ENCODE peak calls at places on chromosomes 11 and 22, in five cellular contexts. V is OCI-LY7, K is kidney, N is stomach, H is aorta. D is an unnamed sample.
A peak's percentile ranks its signal among the peaks of the same experiment; 100 is the strongest.

GRCh38 chr11:96306933-96307747 is 35.9 kb downstream of the MAML2 start:
- DNase-seq in K (peak; percentile 72), H (peak; percentile 80), V (no peak), N (peak; percentile 90), D (no peak)

GRCh38 chr11:95138448-95138847 is 48.8 kb downstream of the ENDOD1 start:
- DNase-seq in V (peak; percentile 64), N (no peak), H (no peak), K (no peak), D (no peak)

GRCh38 chr11:73265278-73265810 is 6.8 kb upstream of the P2RY6 start:
- DNase-seq in K (no peak), H (peak; percentile 30), V (no peak), N (peak; percentile 2), D (no peak)

GRCh38 chr11:77501748-77502147 is 27.9 kb upstream of the PAK1 start:
- DNase-seq in K (no peak), V (no peak), N (no peak), H (no peak), D (no peak)

GRCh38 chr11:108226036-108226435 is 3.2 kb downstream of the ATM start:
- DNase-seq in V (no peak), K (no peak), H (no peak), N (no peak), D (no peak)

GRCh38 chr11:29208117-29208516 is 808.7 kb downstream of the KCNA4 start:
- DNase-seq in H (no peak), V (no peak), K (no peak), N (no peak), D (no peak)

GRCh38 chr11:110524227-110524626 is 94.5 kb downstream of the FDX1 start:
- DNase-seq in V (no peak), H (no peak), N (no peak), K (no peak), D (no peak)

GRCh38 chr11:7319501-7319900 is 67.8 kb downstream of the SYT9 start:
- DNase-seq in V (no peak), N (no peak), H (no peak), K (no peak), D (no peak)

GRCh38 chr11:14137282-14137681 is 174.8 kb downstream of the SPON1 start:
- DNase-seq in K (no peak), V (no peak), H (no peak), N (no peak), D (no peak)

GRCh38 chr11:113046866-113047265 is 85.6 kb downstream of the NCAM1 start:
- DNase-seq in H (no peak), N (no peak), V (no peak), K (no peak), D (no peak)

GRCh38 chr11:96708469-96708868 is 318.7 kb downstream of the JRKL start:
- DNase-seq in V (no peak), N (no peak), H (no peak), K (no peak), D (no peak)

GRCh38 chr11:67355794-67356550 is 2.6 kb upstream of the POLD4 start:
- DNase-seq in V (peak; percentile 60), H (no peak), K (no peak), N (no peak), D (no peak)

GRCh38 chr11:67352546-67353316 is 615 bp downstream of the POLD4 start:
- DNase-seq in N (peak; percentile 59), V (peak; percentile 89), H (peak; percentile 83), K (peak; percentile 90), D (peak; percentile 61)

GRCh38 chr11:67353317-67354313 is at the start of gene POLD4:
- DNase-seq in H (peak; percentile 99), K (peak; percentile 99), N (peak; percentile 99), V (peak; percentile 99), D (peak; percentile 99)

GRCh38 chr11:67355023-67355793 is 1.9 kb upstream of the POLD4 start:
- DNase-seq in N (no peak), V (no peak), H (no peak), K (no peak), D (no peak)

GRCh38 chr11:67354314-67355022 is 1.1 kb upstream of the POLD4 start:
- DNase-seq in K (peak; percentile 90), H (peak; percentile 91), V (no peak), N (peak; percentile 68), D (peak; percentile 80)
- H3K27ac ChIP-seq in K (peak overlapping the region; percentile 100), H (peak overlapping the region; percentile 88), V (peak overlapping the region; percentile 93), N (peak overlapping the region; percentile 100), D (peak overlapping the region; percentile 99)

GRCh38 chr22:42500164-42500835 is 19.3 kb downstream of the RRP7A start:
- DNase-seq in V (peak; percentile 90), K (peak; percentile 96), N (peak; percentile 89), H (peak; percentile 93), D (peak; percentile 82)

GRCh38 chr22:42500836-42501179 is 18.8 kb downstream of the RRP7A start:
- DNase-seq in H (peak; percentile 81), V (no peak), K (no peak), N (no peak), D (no peak)
- H3K27ac ChIP-seq in H (no peak overlapping the region), V (no peak overlapping the region), K (peak overlapping the region; percentile 75), N (peak overlapping the region; percentile 74), D (no peak overlapping the region)

DNA sequence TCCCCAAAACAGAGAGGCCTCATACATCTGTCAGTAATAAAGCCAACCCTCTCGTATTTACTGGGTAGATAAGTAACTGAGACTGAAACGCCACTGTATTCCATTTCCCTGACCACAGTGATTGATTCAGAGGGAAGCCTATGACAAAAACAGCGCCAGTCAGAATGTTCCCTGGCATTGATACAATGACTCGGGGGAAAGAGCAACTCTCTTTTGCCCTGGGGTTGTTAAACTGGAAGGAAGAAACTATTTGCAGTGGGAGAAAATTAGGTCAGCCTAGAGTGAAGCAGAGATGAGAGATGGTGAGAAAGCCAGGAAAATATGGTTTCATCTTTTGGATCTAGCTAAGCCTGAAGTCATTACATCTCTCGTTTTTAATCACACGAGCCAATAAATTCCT is 48.6 kb upstream of the RBFOX2 start:
- DNase-seq in K (no peak), V (no peak), N (no peak), H (no peak), D (no peak)
- H3K27ac ChIP-seq in K (no peak overlapping the region), V (no peak overlapping the region), N (peak overlapping the region; percentile 35), H (no peak overlapping the region), D (no peak overlapping the region)

DNA sequence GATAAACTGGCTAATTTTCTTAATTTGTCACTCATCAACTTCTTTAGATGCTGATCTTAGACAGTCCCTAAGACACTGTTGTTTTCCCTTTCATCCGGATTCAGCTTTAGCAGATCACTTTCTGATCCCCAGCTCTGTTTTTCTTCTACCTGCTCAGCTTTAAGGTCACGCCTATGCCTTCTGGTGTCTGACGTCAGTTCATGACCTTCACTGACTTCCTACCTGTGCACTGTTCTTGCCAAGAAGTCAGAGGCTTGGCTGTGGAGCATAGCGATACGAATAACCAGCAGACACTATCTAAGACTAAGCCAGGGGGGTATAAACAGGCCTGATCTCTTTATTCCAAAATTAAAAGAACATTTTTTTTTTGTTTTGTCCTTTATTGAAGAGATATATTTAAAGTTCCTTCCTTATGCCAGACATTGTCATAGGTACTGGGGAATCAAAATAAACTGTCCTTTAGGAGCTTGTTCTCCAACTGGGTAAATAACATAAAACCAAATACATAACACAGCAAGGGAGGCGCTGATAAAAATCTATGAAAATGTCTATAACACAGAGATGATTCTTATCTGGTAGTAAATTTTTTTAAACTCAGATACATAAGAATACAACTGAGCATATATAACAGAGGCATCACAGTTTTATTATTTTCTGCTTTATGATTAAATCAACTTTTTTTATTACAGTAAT is 352.2 kb upstream of the CTSC start:
- DNase-seq in K (no peak), N (peak; percentile 27), V (no peak), H (no peak), D (no peak)
- H3K27ac ChIP-seq in K (no peak overlapping the region), N (no peak overlapping the region), V (no peak overlapping the region), H (no peak overlapping the region), D (no peak overlapping the region)

DNA sequence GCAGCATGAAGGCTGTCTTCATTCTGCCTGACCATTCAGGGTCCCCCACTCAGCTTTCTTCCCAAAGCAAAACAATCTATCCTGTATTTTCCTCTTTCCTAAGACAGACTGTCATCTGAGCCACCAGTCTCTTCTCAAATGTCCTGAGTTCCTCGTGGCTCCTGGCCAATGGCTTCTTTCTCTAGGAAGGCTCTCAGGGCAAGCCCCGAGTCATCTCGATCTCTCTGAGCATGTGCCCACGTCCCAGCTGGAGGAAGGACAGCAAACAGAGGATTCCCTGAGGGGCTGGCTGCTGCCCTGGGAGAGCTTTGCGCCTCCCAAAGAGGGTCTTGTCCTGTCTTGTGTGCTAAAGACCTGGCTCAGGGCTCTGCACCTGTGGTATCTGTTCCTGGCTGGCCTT is 8.3 kb downstream of the SLC37A2 start:
- DNase-seq in H (no peak), K (no peak), V (no peak), N (no peak), D (peak; percentile 27)
- H3K27ac ChIP-seq in H (no peak overlapping the region), K (peak overlapping the region; percentile 5), V (no peak overlapping the region), N (peak overlapping the region; percentile 67), D (peak overlapping the region; percentile 26)

GRCh38 chr11:66316849-66317251 is at the start of gene CD248:
- DNase-seq in K (peak; percentile 95), H (peak; percentile 90), V (no peak), N (no peak), D (no peak)
- H3K27ac ChIP-seq in K (peak within 1 kb of the TSS; percentile 81), H (no peak within 1 kb of the TSS), V (peak within 1 kb of the TSS; percentile 83), N (peak within 1 kb of the TSS; percentile 84), D (peak within 1 kb of the TSS; percentile 33)

DNA sequence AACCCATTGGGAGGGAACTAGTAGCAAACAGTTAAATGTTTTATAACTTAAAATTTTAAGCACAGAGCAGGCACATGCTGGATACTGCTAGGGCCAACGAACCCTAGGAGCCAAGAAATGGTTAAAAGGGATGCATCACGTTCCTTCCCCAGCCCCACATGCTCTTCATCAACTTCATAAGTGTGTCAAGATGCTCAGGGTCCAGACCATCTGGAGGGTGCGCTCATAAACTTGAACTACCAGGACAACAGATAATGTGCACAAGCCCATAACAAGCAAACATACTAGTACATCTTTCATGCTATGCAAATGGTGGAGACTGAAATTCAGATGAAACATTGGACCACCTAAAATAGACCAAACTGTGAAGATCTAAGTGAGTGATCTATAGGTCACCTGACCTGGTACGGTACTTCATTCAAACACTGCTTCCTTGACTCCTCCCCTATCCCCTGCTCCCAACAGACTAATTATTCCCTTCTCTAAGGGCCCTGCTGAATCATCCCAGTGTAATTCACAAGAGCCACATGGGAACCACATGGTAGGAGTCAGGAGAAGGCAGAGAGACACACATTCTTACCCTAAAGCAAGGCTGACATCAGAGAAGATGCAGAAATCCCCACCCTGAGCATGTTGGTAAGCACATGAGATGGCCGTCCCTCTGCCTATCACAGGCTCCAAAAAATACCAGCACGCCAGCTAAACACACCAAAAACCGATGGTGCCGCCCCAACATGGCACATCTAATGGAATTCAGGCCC is 83.9 kb downstream of the ETS1 start:
- DNase-seq in H (no peak), V (no peak), K (no peak), N (no peak), D (no peak)
- H3K27ac ChIP-seq in H (no peak overlapping the region), V (peak overlapping the region; percentile 41), K (peak overlapping the region; percentile 3), N (peak overlapping the region; percentile 50), D (peak overlapping the region; percentile 6)